ENCODE peak calls at places on chromosomes 7 and 10, in four cellular contexts. One of them, this sample, is unnamed.

GRCh38 chr7:74092964-74093339 is 9.3 kb downstream of the LIMK1 start:
- DNase-seq in HepG2: no peak
- DNase-seq in K562: no peak
- DNase-seq in H1: no peak
- DNase-seq in this sample: no peak

GRCh38 chr10:86056632-86057031 is 310.0 kb downstream of the GRID1 start:
- DNase-seq in HepG2: no peak
- DNase-seq in K562: no peak
- DNase-seq in H1: no peak
- DNase-seq in this sample: no peak

GRCh38 chr7:64959072-64959747 is 31.6 kb downstream of the ZNF117 start:
- DNase-seq in HepG2: peak
- DNase-seq in K562: no peak
- DNase-seq in H1: no peak
- DNase-seq in this sample: no peak

GRCh38 chr7:146116452-146117219 is at the start of gene CNTNAP2:
- DNase-seq in HepG2: no peak
- DNase-seq in K562: no peak
- DNase-seq in H1: peak
- DNase-seq in this sample: no peak

GRCh38 chr7:21355406-21355874 is 72.4 kb upstream of the SP4 start:
- DNase-seq in HepG2: no peak
- DNase-seq in K562: peak
- DNase-seq in H1: no peak
- DNase-seq in this sample: no peak

GRCh38 chr7:49695971-49696370 is 77.5 kb upstream of the VWC2 start:
- DNase-seq in HepG2: no peak
- DNase-seq in K562: no peak
- DNase-seq in H1: no peak
- DNase-seq in this sample: no peak

GRCh38 chr10:103852856-103853255 is 2.5 kb downstream of the SH3PXD2A start:
- DNase-seq in HepG2: no peak
- DNase-seq in K562: no peak
- DNase-seq in H1: no peak
- DNase-seq in this sample: no peak

GRCh38 chr10:99364125-99364524 is 35.0 kb downstream of the CNNM1 start:
- DNase-seq in HepG2: no peak
- DNase-seq in K562: no peak
- DNase-seq in H1: no peak
- DNase-seq in this sample: no peak

GRCh38 chr7:124812764-124813163 is 47.2 kb upstream of the GPR37 start:
- DNase-seq in HepG2: no peak
- DNase-seq in K562: no peak
- DNase-seq in H1: no peak
- DNase-seq in this sample: no peak

GRCh38 chr10:80275756-80276155 is 13.7 kb downstream of the MAT1A start:
- DNase-seq in HepG2: no peak
- DNase-seq in K562: peak
- DNase-seq in H1: no peak
- DNase-seq in this sample: no peak

GRCh38 chr7:117995850-117996650 is 122.8 kb upstream of the CTTNBP2 start:
- DNase-seq in HepG2: no peak
- DNase-seq in K562: no peak
- DNase-seq in H1: no peak
- DNase-seq in this sample: no peak

GRCh38 chr10:73992899-73993788 is 4.8 kb upstream of the VCL start:
- DNase-seq in HepG2: no peak
- DNase-seq in K562: peak
- DNase-seq in H1: no peak
- DNase-seq in this sample: no peak

GRCh38 chr7:114791771-114792170 is 130.1 kb upstream of the MDFIC start:
- DNase-seq in HepG2: no peak
- DNase-seq in K562: no peak
- DNase-seq in H1: no peak
- DNase-seq in this sample: no peak

GRCh38 chr10:77626266-77626935 is 11.2 kb downstream of the KCNMA1 start:
- DNase-seq in HepG2: no peak
- DNase-seq in K562: no peak
- DNase-seq in H1: no peak
- DNase-seq in this sample: no peak

GRCh38 chr10:30313579-30314376 is 35.3 kb downstream of the MTPAP start:
- DNase-seq in HepG2: no peak
- DNase-seq in K562: no peak
- DNase-seq in H1: no peak
- DNase-seq in this sample: no peak

GRCh38 chr7:24536670-24537069 is 36.6 kb upstream of the PALS2 start:
- DNase-seq in HepG2: no peak
- DNase-seq in K562: no peak
- DNase-seq in H1: no peak
- DNase-seq in this sample: no peak

GRCh38 chr7:99953649-99954048 is 22.2 kb downstream of the AZGP1 start:
- DNase-seq in HepG2: no peak
- DNase-seq in K562: no peak
- DNase-seq in H1: no peak
- DNase-seq in this sample: no peak

GRCh38 chr10:108521827-108522503 is 1357.5 kb upstream of the SORCS1 start:
- DNase-seq in HepG2: no peak
- DNase-seq in K562: no peak
- DNase-seq in H1: no peak
- DNase-seq in this sample: no peak

GRCh38 chr7:55515569-55516279 is 56.6 kb downstream of the VOPP1 start:
- DNase-seq in HepG2: no peak
- DNase-seq in K562: no peak
- DNase-seq in H1: no peak
- DNase-seq in this sample: no peak

GRCh38 chr10:77240959-77241358 is 396.6 kb downstream of the KCNMA1 start:
- DNase-seq in HepG2: no peak
- DNase-seq in K562: no peak
- DNase-seq in H1: no peak
- DNase-seq in this sample: no peak

GRCh38 chr7:120588862-120589261 is 269.1 kb downstream of the TSPAN12 start:
- DNase-seq in HepG2: no peak
- DNase-seq in K562: no peak
- DNase-seq in H1: no peak
- DNase-seq in this sample: no peak

GRCh38 chr7:71612892-71613291 is 480.9 kb downstream of the GALNT17 start:
- DNase-seq in HepG2: no peak
- DNase-seq in K562: no peak
- DNase-seq in H1: no peak
- DNase-seq in this sample: no peak

GRCh38 chr10:101060951-101061813 is 607 bp upstream of the KAZALD1 start:
- DNase-seq in HepG2: peak
- DNase-seq in K562: peak
- DNase-seq in H1: peak
- DNase-seq in this sample: peak

GRCh38 chr10:122475581-122475980 is 14.2 kb downstream of the HTRA1 start:
- DNase-seq in HepG2: no peak
- DNase-seq in K562: no peak
- DNase-seq in H1: no peak
- DNase-seq in this sample: no peak

GRCh38 chr10:58785354-58785753 is 272.7 kb downstream of the BICC1 start:
- DNase-seq in HepG2: no peak
- DNase-seq in K562: no peak
- DNase-seq in H1: no peak
- DNase-seq in this sample: no peak

GRCh38 chr7:76008156-76008687 is 13.8 kb upstream of the TMEM120A start:
- DNase-seq in HepG2: no peak
- DNase-seq in K562: peak
- DNase-seq in H1: no peak
- DNase-seq in this sample: no peak

GRCh38 chr7:146414373-146414772 is 297.8 kb downstream of the CNTNAP2 start:
- DNase-seq in HepG2: no peak
- DNase-seq in K562: no peak
- DNase-seq in H1: no peak
- DNase-seq in this sample: no peak

GRCh38 chr7:151782598-151783448 is 94.1 kb downstream of the PRKAG2 start:
- DNase-seq in HepG2: peak
- DNase-seq in K562: peak
- DNase-seq in H1: peak
- DNase-seq in this sample: peak

GRCh38 chr7:45199506-45199905 is 41.9 kb downstream of the RAMP3 start:
- DNase-seq in HepG2: no peak
- DNase-seq in K562: no peak
- DNase-seq in H1: no peak
- DNase-seq in this sample: no peak

GRCh38 chr10:130340816-130341215 is 204.6 kb downstream of the GLRX3 start:
- DNase-seq in HepG2: no peak
- DNase-seq in K562: no peak
- DNase-seq in H1: no peak
- DNase-seq in this sample: no peak

GRCh38 chr10:36358736-36359135 is 716.6 kb upstream of the FZD8 start:
- DNase-seq in HepG2: no peak
- DNase-seq in K562: no peak
- DNase-seq in H1: no peak
- DNase-seq in this sample: no peak

DNA sequence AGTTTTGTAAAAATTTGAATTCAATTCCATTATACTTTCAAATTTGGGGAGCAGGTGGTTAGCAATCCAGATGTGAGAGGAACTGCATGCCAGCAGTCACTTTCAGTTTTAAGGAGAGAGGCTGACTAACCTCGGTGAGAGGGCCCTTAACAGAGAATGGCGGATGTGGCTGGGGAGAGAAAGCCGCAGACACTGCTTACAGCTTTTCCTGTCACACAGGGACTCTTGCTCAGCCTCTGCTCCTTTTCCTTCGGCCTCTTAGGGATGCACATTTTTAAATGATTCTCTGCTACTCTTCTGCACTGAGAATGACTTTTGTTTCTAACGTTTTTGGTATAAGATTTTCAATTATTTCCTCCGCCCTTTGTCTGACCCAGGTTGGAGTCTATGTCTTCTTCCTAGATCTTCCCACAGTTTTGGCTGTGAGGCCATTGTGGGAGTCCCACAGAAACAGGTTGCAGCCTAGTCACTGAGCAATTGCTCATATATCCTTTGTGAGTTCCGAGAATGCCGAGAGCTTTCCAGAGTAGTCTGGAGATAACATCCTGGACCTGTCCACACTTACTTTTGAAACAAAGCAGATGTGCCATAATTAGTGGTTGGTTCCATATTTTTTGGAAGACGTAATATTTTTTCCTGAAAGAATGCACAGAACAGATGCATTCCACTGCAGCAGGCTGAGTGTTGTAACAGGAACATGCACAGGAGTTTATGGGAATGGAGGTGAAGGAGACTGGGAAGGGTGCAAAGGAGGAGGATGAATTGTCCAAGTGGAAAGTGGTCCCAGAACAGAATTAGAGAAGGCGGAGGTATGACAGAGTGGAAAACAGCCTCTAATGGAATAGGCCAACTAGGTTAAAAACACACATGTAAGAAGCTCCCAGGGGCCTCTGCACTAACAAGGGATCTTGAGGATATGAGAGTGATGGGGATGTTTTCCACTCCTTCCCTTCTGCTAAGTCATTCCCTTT is 168.0 kb upstream of the ZNF32 start:
- DNase-seq in HepG2: no peak
- DNase-seq in K562: no peak
- DNase-seq in H1: no peak
- DNase-seq in this sample: no peak
- TF ChIP-seq MAX in HepG2: no peak
- TF ChIP-seq MAX in K562: no peak
- TF ChIP-seq MAX in H1: no peak
- TF ChIP-seq MAX in this sample: no peak

DNA sequence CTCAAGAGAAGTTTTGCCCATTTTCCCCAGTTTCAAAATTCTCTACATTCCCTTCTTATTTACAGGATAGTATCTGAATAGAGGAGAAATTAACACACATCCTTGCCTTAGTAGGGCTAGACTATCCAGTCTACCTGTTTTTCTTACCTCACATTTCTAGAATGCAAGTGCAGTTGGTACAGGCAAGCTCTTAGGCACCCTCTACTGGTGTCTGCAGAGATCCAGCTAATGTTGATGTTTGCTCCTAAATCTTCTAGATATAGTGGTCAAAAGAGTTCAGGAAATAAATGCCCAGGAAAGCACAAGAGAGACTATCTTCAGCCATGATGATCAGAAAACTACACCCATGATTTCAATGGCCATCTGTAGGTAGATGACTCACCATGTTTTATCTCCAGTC is 205.3 kb downstream of the HTR7 start:
- DNase-seq in HepG2: no peak
- DNase-seq in K562: no peak
- DNase-seq in H1: no peak
- DNase-seq in this sample: peak
- TF ChIP-seq RNF2 in HepG2: no peak
- TF ChIP-seq RNF2 in K562: no peak
- TF ChIP-seq RNF2 in H1: no peak
- TF ChIP-seq RNF2 in this sample: no peak

GRCh38 chr10:26571655-26572054 is 125.8 kb upstream of the PDSS1 start:
- DNase-seq in HepG2: peak
- DNase-seq in K562: no peak
- DNase-seq in H1: no peak
- DNase-seq in this sample: no peak

GRCh38 chr10:26567349-26567721 is 129.2 kb downstream of the APBB1IP start:
- DNase-seq in HepG2: no peak
- DNase-seq in K562: no peak
- DNase-seq in H1: no peak
- DNase-seq in this sample: no peak

GRCh38 chr10:26566525-26567348 is 128.6 kb downstream of the APBB1IP start:
- DNase-seq in HepG2: no peak
- DNase-seq in K562: no peak
- DNase-seq in H1: peak
- DNase-seq in this sample: no peak
- TF ChIP-seq MAX in HepG2: no peak
- TF ChIP-seq MAX in K562: no peak
- TF ChIP-seq MAX in H1: no peak
- TF ChIP-seq MAX in this sample: no peak

GRCh38 chr7:6242561-6242960 is 29.9 kb downstream of the CYTH3 start:
- DNase-seq in HepG2: no peak
- DNase-seq in K562: no peak
- DNase-seq in H1: no peak
- DNase-seq in this sample: no peak
- TF ChIP-seq RNF2 in HepG2: no peak
- TF ChIP-seq RNF2 in K562: no peak
- TF ChIP-seq RNF2 in H1: no peak
- TF ChIP-seq RNF2 in this sample: no peak